ENCODE peak calls at places on chromosomes 6 and 20, in eight cellular contexts. One of them, this sample, is unnamed.

GRCh38 chr20:19095762-19096161 is 116.7 kb upstream of the SLC24A3 start:
- DNase-seq in H1: peak; percentile 56
- DNase-seq in CD4-positive, alpha-beta memory T cell: no peak
- DNase-seq in keratinocyte: no peak
- DNase-seq in heart right ventricle: no peak
- DNase-seq in ovary: no peak
- DNase-seq in endodermal cell: peak; percentile 90
- DNase-seq in CD4-positive, alpha-beta T cell: no peak
- DNase-seq in this sample: no peak

GRCh38 chr6:148446681-148447080 is 104.0 kb downstream of the SASH1 start:
- DNase-seq in H1: no peak
- DNase-seq in CD4-positive, alpha-beta memory T cell: no peak
- DNase-seq in keratinocyte: no peak
- DNase-seq in heart right ventricle: no peak
- DNase-seq in ovary: no peak
- DNase-seq in endodermal cell: no peak
- DNase-seq in CD4-positive, alpha-beta T cell: no peak
- DNase-seq in this sample: no peak

GRCh38 chr6:13261464-13261994 is 66.8 kb downstream of the TBC1D7 start:
- DNase-seq in H1: no peak
- DNase-seq in CD4-positive, alpha-beta memory T cell: no peak
- DNase-seq in keratinocyte: no peak
- DNase-seq in heart right ventricle: no peak
- DNase-seq in ovary: no peak
- DNase-seq in endodermal cell: no peak
- DNase-seq in CD4-positive, alpha-beta T cell: no peak
- DNase-seq in this sample: no peak

GRCh38 chr20:33131949-33132822 is 35.8 kb upstream of the BPIFA2 start:
- DNase-seq in H1: no peak
- DNase-seq in CD4-positive, alpha-beta memory T cell: no peak
- DNase-seq in keratinocyte: no peak
- DNase-seq in heart right ventricle: no peak
- DNase-seq in ovary: no peak
- DNase-seq in endodermal cell: peak; percentile 79
- DNase-seq in CD4-positive, alpha-beta T cell: no peak
- DNase-seq in this sample: no peak

GRCh38 chr20:63309261-63310071 is 16.5 kb downstream of the COL20A1 start:
- DNase-seq in H1: peak; percentile 83
- DNase-seq in CD4-positive, alpha-beta memory T cell: no peak
- DNase-seq in keratinocyte: no peak
- DNase-seq in heart right ventricle: peak; percentile 30
- DNase-seq in ovary: peak; percentile 61
- DNase-seq in endodermal cell: peak; percentile 85
- DNase-seq in CD4-positive, alpha-beta T cell: no peak
- DNase-seq in this sample: peak; percentile 70

GRCh38 chr6:56899311-56899710 is 55.6 kb upstream of the BEND6 start:
- DNase-seq in H1: no peak
- DNase-seq in CD4-positive, alpha-beta memory T cell: no peak
- DNase-seq in keratinocyte: no peak
- DNase-seq in heart right ventricle: no peak
- DNase-seq in ovary: no peak
- DNase-seq in endodermal cell: no peak
- DNase-seq in CD4-positive, alpha-beta T cell: no peak
- DNase-seq in this sample: peak; percentile 74

GRCh38 chr6:43050981-43051380 is 2.7 kb downstream of the CUL7 start:
- DNase-seq in H1: no peak
- DNase-seq in CD4-positive, alpha-beta memory T cell: no peak
- DNase-seq in keratinocyte: no peak
- DNase-seq in heart right ventricle: no peak
- DNase-seq in ovary: no peak
- DNase-seq in endodermal cell: no peak
- DNase-seq in CD4-positive, alpha-beta T cell: no peak
- DNase-seq in this sample: no peak

GRCh38 chr6:3222506-3223038 is 4.9 kb downstream of the TUBB2B start:
- DNase-seq in H1: no peak
- DNase-seq in CD4-positive, alpha-beta memory T cell: no peak
- DNase-seq in keratinocyte: no peak
- DNase-seq in heart right ventricle: no peak
- DNase-seq in ovary: no peak
- DNase-seq in endodermal cell: peak; percentile 44
- DNase-seq in CD4-positive, alpha-beta T cell: no peak
- DNase-seq in this sample: no peak

GRCh38 chr20:42483694-42484303 is 705.9 kb downstream of the PTPRT start:
- DNase-seq in H1: peak; percentile 87
- DNase-seq in CD4-positive, alpha-beta memory T cell: no peak
- DNase-seq in keratinocyte: no peak
- DNase-seq in heart right ventricle: no peak
- DNase-seq in ovary: no peak
- DNase-seq in endodermal cell: peak; percentile 93
- DNase-seq in CD4-positive, alpha-beta T cell: no peak
- DNase-seq in this sample: no peak

GRCh38 chr6:10485406-10485805 is 35.7 kb upstream of the GCNT2 start:
- DNase-seq in H1: no peak
- DNase-seq in CD4-positive, alpha-beta memory T cell: no peak
- DNase-seq in keratinocyte: no peak
- DNase-seq in heart right ventricle: no peak
- DNase-seq in ovary: no peak
- DNase-seq in endodermal cell: no peak
- DNase-seq in CD4-positive, alpha-beta T cell: no peak
- DNase-seq in this sample: no peak

GRCh38 chr6:156760377-156760776 is 16.8 kb upstream of the ARID1B start:
- DNase-seq in H1: no peak
- DNase-seq in CD4-positive, alpha-beta memory T cell: no peak
- DNase-seq in keratinocyte: no peak
- DNase-seq in heart right ventricle: no peak
- DNase-seq in ovary: no peak
- DNase-seq in endodermal cell: no peak
- DNase-seq in CD4-positive, alpha-beta T cell: no peak
- DNase-seq in this sample: no peak

GRCh38 chr20:12053348-12053747 is 135.7 kb downstream of the BTBD3 start:
- DNase-seq in H1: no peak
- DNase-seq in CD4-positive, alpha-beta memory T cell: no peak
- DNase-seq in keratinocyte: peak; percentile 15
- DNase-seq in heart right ventricle: no peak
- DNase-seq in ovary: no peak
- DNase-seq in endodermal cell: no peak
- DNase-seq in CD4-positive, alpha-beta T cell: no peak
- DNase-seq in this sample: peak; percentile 16

GRCh38 chr6:128233501-128233900 is 286.9 kb downstream of the PTPRK start:
- DNase-seq in H1: no peak
- DNase-seq in CD4-positive, alpha-beta memory T cell: no peak
- DNase-seq in keratinocyte: no peak
- DNase-seq in heart right ventricle: no peak
- DNase-seq in ovary: no peak
- DNase-seq in endodermal cell: no peak
- DNase-seq in CD4-positive, alpha-beta T cell: no peak
- DNase-seq in this sample: no peak

GRCh38 chr20:45822863-45823262 is 4.2 kb downstream of the TNNC2 start:
- DNase-seq in H1: no peak
- DNase-seq in CD4-positive, alpha-beta memory T cell: no peak
- DNase-seq in keratinocyte: no peak
- DNase-seq in heart right ventricle: no peak
- DNase-seq in ovary: no peak
- DNase-seq in endodermal cell: no peak
- DNase-seq in CD4-positive, alpha-beta T cell: no peak
- DNase-seq in this sample: peak; percentile 67

GRCh38 chr20:33846291-33846916 is 35.3 kb downstream of the CHMP4B start:
- DNase-seq in H1: no peak
- DNase-seq in CD4-positive, alpha-beta memory T cell: no peak
- DNase-seq in keratinocyte: no peak
- DNase-seq in heart right ventricle: peak; percentile 53
- DNase-seq in ovary: peak; percentile 42
- DNase-seq in endodermal cell: no peak
- DNase-seq in CD4-positive, alpha-beta T cell: no peak
- DNase-seq in this sample: no peak

GRCh38 chr6:53476979-53477378 is 67.9 kb downstream of the GCLC start:
- DNase-seq in H1: no peak
- DNase-seq in CD4-positive, alpha-beta memory T cell: no peak
- DNase-seq in keratinocyte: no peak
- DNase-seq in heart right ventricle: no peak
- DNase-seq in ovary: no peak
- DNase-seq in endodermal cell: no peak
- DNase-seq in CD4-positive, alpha-beta T cell: no peak
- DNase-seq in this sample: peak; percentile 43

GRCh38 chr6:166989427-166990034 is 9.7 kb upstream of the CEP43 start:
- DNase-seq in H1: no peak
- DNase-seq in CD4-positive, alpha-beta memory T cell: peak; percentile 47
- DNase-seq in keratinocyte: no peak
- DNase-seq in heart right ventricle: peak; percentile 35
- DNase-seq in ovary: no peak
- DNase-seq in endodermal cell: no peak
- DNase-seq in CD4-positive, alpha-beta T cell: no peak
- DNase-seq in this sample: peak; percentile 74

GRCh38 chr20:17953935-17954334 is 14.7 kb downstream of the SNX5 start:
- DNase-seq in H1: no peak
- DNase-seq in CD4-positive, alpha-beta memory T cell: no peak
- DNase-seq in keratinocyte: no peak
- DNase-seq in heart right ventricle: no peak
- DNase-seq in ovary: no peak
- DNase-seq in endodermal cell: no peak
- DNase-seq in CD4-positive, alpha-beta T cell: no peak
- DNase-seq in this sample: no peak

DNA sequence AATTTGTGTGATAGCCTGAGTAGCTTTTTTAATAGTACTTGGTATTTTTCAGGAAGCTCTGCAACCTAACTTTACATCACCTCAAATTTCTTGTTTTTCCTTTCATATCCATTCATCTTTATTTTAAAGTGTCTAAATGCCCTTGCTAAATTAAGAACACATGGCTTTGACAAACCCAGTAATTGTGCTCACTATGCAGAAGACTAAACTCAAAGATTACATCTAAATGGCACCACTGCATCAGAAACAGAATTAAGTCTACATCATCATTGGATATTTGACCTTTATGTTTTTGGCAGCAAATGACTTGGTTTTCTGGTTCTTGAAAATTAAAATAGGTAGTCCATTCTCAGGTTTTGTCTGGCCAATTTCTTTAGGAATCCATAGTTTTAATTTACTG is 69.6 kb upstream of the HDGFL1 start:
- DNase-seq in H1: no peak
- DNase-seq in CD4-positive, alpha-beta memory T cell: no peak
- DNase-seq in keratinocyte: no peak
- DNase-seq in heart right ventricle: no peak
- DNase-seq in ovary: no peak
- DNase-seq in endodermal cell: no peak
- DNase-seq in CD4-positive, alpha-beta T cell: no peak
- DNase-seq in this sample: peak; percentile 31
- H3K9me3 ChIP-seq in H1: no peaks in the 10 kb centered on the region
- H3K9me3 ChIP-seq in CD4-positive, alpha-beta memory T cell: no peaks in the 10 kb centered on the region
- H3K9me3 ChIP-seq in keratinocyte: no peaks in the 10 kb centered on the region
- H3K9me3 ChIP-seq in heart right ventricle: no peaks in the 10 kb centered on the region
- H3K9me3 ChIP-seq in ovary: no peaks in the 10 kb centered on the region
- H3K9me3 ChIP-seq in endodermal cell: no peaks in the 10 kb centered on the region
- H3K9me3 ChIP-seq in CD4-positive, alpha-beta T cell: no peaks in the 10 kb centered on the region
- H3K9me3 ChIP-seq in this sample: no peaks in the 10 kb centered on the region

GRCh38 chr20:10505320-10506226 is 70.5 kb downstream of the SLX4IP start:
- DNase-seq in H1: no peak
- DNase-seq in CD4-positive, alpha-beta memory T cell: no peak
- DNase-seq in keratinocyte: no peak
- DNase-seq in heart right ventricle: no peak
- DNase-seq in ovary: no peak
- DNase-seq in endodermal cell: no peak
- DNase-seq in CD4-positive, alpha-beta T cell: no peak
- DNase-seq in this sample: peak; percentile 69

GRCh38 chr20:10502098-10502526 is 67.0 kb downstream of the SLX4IP start:
- DNase-seq in H1: no peak
- DNase-seq in CD4-positive, alpha-beta memory T cell: no peak
- DNase-seq in keratinocyte: no peak
- DNase-seq in heart right ventricle: no peak
- DNase-seq in ovary: no peak
- DNase-seq in endodermal cell: no peak
- DNase-seq in CD4-positive, alpha-beta T cell: no peak
- DNase-seq in this sample: no peak

GRCh38 chr20:10508060-10508459 is 73.0 kb downstream of the SLX4IP start:
- DNase-seq in H1: no peak
- DNase-seq in CD4-positive, alpha-beta memory T cell: no peak
- DNase-seq in keratinocyte: no peak
- DNase-seq in heart right ventricle: no peak
- DNase-seq in ovary: peak; percentile 34
- DNase-seq in endodermal cell: no peak
- DNase-seq in CD4-positive, alpha-beta T cell: no peak
- DNase-seq in this sample: peak; percentile 10

GRCh38 chr20:10507052-10507451 is 71.9 kb downstream of the SLX4IP start:
- DNase-seq in H1: no peak
- DNase-seq in CD4-positive, alpha-beta memory T cell: no peak
- DNase-seq in keratinocyte: no peak
- DNase-seq in heart right ventricle: no peak
- DNase-seq in ovary: no peak
- DNase-seq in endodermal cell: no peak
- DNase-seq in CD4-positive, alpha-beta T cell: no peak
- DNase-seq in this sample: no peak

GRCh38 chr20:10504893-10505292 is 69.8 kb downstream of the SLX4IP start:
- DNase-seq in H1: no peak
- DNase-seq in CD4-positive, alpha-beta memory T cell: no peak
- DNase-seq in keratinocyte: no peak
- DNase-seq in heart right ventricle: no peak
- DNase-seq in ovary: no peak
- DNase-seq in endodermal cell: no peak
- DNase-seq in CD4-positive, alpha-beta T cell: no peak
- DNase-seq in this sample: peak; percentile 73
- H3K9me3 ChIP-seq in H1: no peaks in the 10 kb centered on the region
- H3K9me3 ChIP-seq in CD4-positive, alpha-beta memory T cell: no peaks in the 10 kb centered on the region
- H3K9me3 ChIP-seq in keratinocyte: no peaks in the 10 kb centered on the region
- H3K9me3 ChIP-seq in heart right ventricle: no peaks in the 10 kb centered on the region
- H3K9me3 ChIP-seq in ovary: no peaks in the 10 kb centered on the region
- H3K9me3 ChIP-seq in endodermal cell: no peaks in the 10 kb centered on the region
- H3K9me3 ChIP-seq in CD4-positive, alpha-beta T cell: no peaks in the 10 kb centered on the region
- H3K9me3 ChIP-seq in this sample: no peaks in the 10 kb centered on the region

DNA sequence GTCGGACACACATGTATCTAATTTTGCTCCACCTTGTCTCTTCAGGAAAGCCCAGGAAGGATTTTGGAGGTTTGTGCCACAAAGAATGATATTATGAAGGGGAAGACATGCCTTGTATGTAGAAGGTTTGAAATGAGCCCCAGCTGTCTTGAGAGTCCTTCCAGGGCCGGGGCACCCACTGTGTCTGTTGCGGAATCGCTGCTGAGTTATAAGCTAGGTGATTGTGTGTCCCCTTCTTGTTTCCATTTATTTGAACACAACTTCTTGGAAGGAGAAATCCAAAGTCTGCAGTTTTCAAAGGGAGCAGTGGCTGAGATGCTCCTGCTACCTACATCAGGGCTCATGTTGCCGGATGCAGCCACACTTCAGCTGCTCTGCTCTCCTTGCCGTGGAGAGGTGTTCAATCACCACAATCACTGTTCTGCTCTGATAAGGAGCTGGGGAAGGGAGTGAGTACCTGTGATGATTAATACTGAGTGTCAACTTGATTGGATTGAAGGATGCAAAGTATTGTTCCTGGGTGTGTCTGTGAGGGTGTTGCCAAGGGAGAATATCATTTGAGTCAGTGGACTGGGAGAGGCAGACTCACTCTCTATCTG is 828.6 kb downstream of the QKI start:
- DNase-seq in H1: no peak
- DNase-seq in CD4-positive, alpha-beta memory T cell: no peak
- DNase-seq in keratinocyte: no peak
- DNase-seq in heart right ventricle: no peak
- DNase-seq in ovary: no peak
- DNase-seq in endodermal cell: no peak
- DNase-seq in CD4-positive, alpha-beta T cell: no peak
- DNase-seq in this sample: no peak
- H3K9me3 ChIP-seq in H1: no peaks in the 10 kb centered on the region
- H3K9me3 ChIP-seq in CD4-positive, alpha-beta memory T cell: no peaks in the 10 kb centered on the region
- H3K9me3 ChIP-seq in keratinocyte: no peaks in the 10 kb centered on the region
- H3K9me3 ChIP-seq in heart right ventricle: no peaks in the 10 kb centered on the region
- H3K9me3 ChIP-seq in ovary: no peaks in the 10 kb centered on the region
- H3K9me3 ChIP-seq in endodermal cell: no peaks in the 10 kb centered on the region
- H3K9me3 ChIP-seq in CD4-positive, alpha-beta T cell: no peaks in the 10 kb centered on the region
- H3K9me3 ChIP-seq in this sample: no peaks in the 10 kb centered on the region

GRCh38 chr6:170004585-170005210 is 253.3 kb downstream of the ERMARD start:
- DNase-seq in H1: peak; percentile 42
- DNase-seq in CD4-positive, alpha-beta memory T cell: no peak
- DNase-seq in keratinocyte: no peak
- DNase-seq in heart right ventricle: no peak
- DNase-seq in ovary: no peak
- DNase-seq in endodermal cell: no peak
- DNase-seq in CD4-positive, alpha-beta T cell: no peak
- DNase-seq in this sample: no peak
- H3K9me3 ChIP-seq in H1: peaks cover 48% of the 10 kb centered on the region
- H3K9me3 ChIP-seq in CD4-positive, alpha-beta memory T cell: peaks cover 19% of the 10 kb centered on the region
- H3K9me3 ChIP-seq in keratinocyte: peaks cover 11% of the 10 kb centered on the region
- H3K9me3 ChIP-seq in heart right ventricle: no peaks in the 10 kb centered on the region
- H3K9me3 ChIP-seq in ovary: no peaks in the 10 kb centered on the region
- H3K9me3 ChIP-seq in endodermal cell: peaks cover 46% of the 10 kb centered on the region
- H3K9me3 ChIP-seq in CD4-positive, alpha-beta T cell: peaks cover 19% of the 10 kb centered on the region
- H3K9me3 ChIP-seq in this sample: peaks cover 18% of the 10 kb centered on the region

This sample was measured in adipocyte.